ENCODE peak calls at places on chromosomes 12 and 14, in eight cellular contexts. B, W, K, Y, O, N, J and V are unnamed samples.
A peak's percentile ranks its signal among the peaks of the same experiment; 100 is the strongest.

GRCh38 chr12:75613981-75614380 is 102.6 kb upstream of the KRR1 start:
- DNase-seq in N (no peak), O (no peak), Y (peak; percentile 19), W (no peak), K (no peak), B (no peak), J (no peak), V (no peak)

GRCh38 chr14:55383541-55384140 is 28.0 kb downstream of the ATG14 start:
- DNase-seq in Y (no peak), K (no peak), W (no peak), B (no peak), O (no peak), J (no peak), N (no peak), V (no peak)

GRCh38 chr12:87092421-87092820 is 836.2 kb upstream of the MGAT4C start:
- DNase-seq in O (no peak), N (no peak), Y (no peak), K (no peak), J (no peak), B (no peak), W (no peak), V (no peak)

GRCh38 chr12:107223816-107224215 is 130.5 kb upstream of the CRY1 start:
- DNase-seq in B (peak; percentile 51), Y (no peak), K (no peak), J (no peak), O (no peak), W (no peak), N (no peak), V (no peak)

GRCh38 chr12:51530208-51530607 is 60.8 kb upstream of the SCN8A start:
- DNase-seq in K (no peak), N (no peak), W (no peak), O (no peak), Y (no peak), J (no peak), B (no peak), V (no peak)

GRCh38 chr14:105536051-105536450 is 9.7 kb downstream of the TMEM121 start:
- DNase-seq in K (no peak), N (no peak), W (no peak), B (no peak), J (no peak), Y (no peak), O (no peak), V (no peak)

GRCh38 chr14:104989951-104990303 is 4.3 kb downstream of the CLBA1 start:
- DNase-seq in K (no peak), Y (no peak), N (no peak), J (no peak), O (no peak), W (no peak), B (no peak), V (no peak)

GRCh38 chr12:113220593-113221180 is 577 bp upstream of the TPCN1 start:
- DNase-seq in Y (no peak), N (no peak), K (no peak), O (no peak), B (no peak), J (no peak), W (no peak), V (peak; percentile 13)

GRCh38 chr14:91453744-91454143 is 36.1 kb upstream of the CCDC88C start:
- DNase-seq in K (no peak), Y (no peak), N (no peak), B (no peak), J (no peak), O (no peak), W (no peak), V (no peak)

GRCh38 chr14:101019974-101020710 is 116.6 kb upstream of the RTL1 start:
- DNase-seq in Y (no peak), B (no peak), N (no peak), K (no peak), J (no peak), W (no peak), O (no peak), V (no peak)

GRCh38 chr12:56955631-56956256 is 1.7 kb downstream of the RDH16 start:
- DNase-seq in K (no peak), O (no peak), J (no peak), W (no peak), B (peak; percentile 22), N (no peak), Y (peak; percentile 46), V (no peak)

GRCh38 chr12:123962530-123962929 is 10.1 kb downstream of the CCDC92 start:
- DNase-seq in K (no peak), W (no peak), B (no peak), N (no peak), Y (no peak), O (no peak), J (no peak), V (peak; percentile 32)

GRCh38 chr12:47216150-47216677 is 136.5 kb upstream of the AMIGO2 start:
- DNase-seq in J (no peak), K (peak; percentile 58), Y (no peak), W (no peak), O (no peak), B (no peak), N (no peak), V (no peak)

GRCh38 chr12:132886529-132887477 is 602 bp downstream of the CHFR start:
- DNase-seq in W (no peak), K (no peak), Y (peak; percentile 6), B (peak; percentile 4), N (no peak), O (no peak), J (no peak), V (peak; percentile 7)

GRCh38 chr12:49537709-49538601 is 875 bp upstream of the KCNH3 start:
- DNase-seq in N (no peak), J (no peak), B (no peak), Y (no peak), O (no peak), W (peak; percentile 21), K (peak; percentile 41), V (no peak)

GRCh38 chr14:97061198-97061597 is 264.0 kb downstream of the VRK1 start:
- DNase-seq in O (no peak), Y (no peak), W (no peak), J (no peak), N (no peak), B (no peak), K (no peak), V (no peak)

GRCh38 chr14:76715102-76715926 is 46.0 kb upstream of the VASH1 start:
- DNase-seq in K (no peak), B (no peak), W (peak; percentile 23), O (no peak), J (no peak), N (no peak), Y (no peak), V (no peak)

GRCh38 chr12:103043531-103044445 is 86.3 kb downstream of the ASCL1 start:
- DNase-seq in J (peak; percentile 3), B (no peak), O (no peak), Y (no peak), N (no peak), K (no peak), W (no peak), V (no peak)

GRCh38 chr14:61555056-61555838 is 140.1 kb upstream of the HIF1A start:
- DNase-seq in O (no peak), B (peak; percentile 75), J (no peak), N (no peak), Y (peak; percentile 81), W (no peak), K (no peak), V (peak; percentile 44)

GRCh38 chr12:60148831-60149230 is 553.0 kb downstream of the SLC16A7 start:
- DNase-seq in O (peak; percentile 53), N (peak; percentile 58), Y (peak; percentile 92), B (peak; percentile 87), K (no peak), J (peak; percentile 69), W (no peak), V (peak; percentile 74)

GRCh38 chr12:128339121-128339520 is 72.2 kb downstream of the TMEM132C start:
- DNase-seq in O (no peak), W (peak; percentile 22), B (no peak), N (no peak), Y (no peak), K (no peak), J (no peak), V (peak; percentile 8)

GRCh38 chr12:27463826-27464554 is 17.5 kb downstream of the SMCO2 start:
- DNase-seq in Y (no peak), N (no peak), B (peak; percentile 42), W (no peak), J (no peak), O (no peak), K (no peak), V (no peak)

GRCh38 chr14:33777651-33778050 is 173.2 kb downstream of the EGLN3 start:
- DNase-seq in O (no peak), J (no peak), W (no peak), Y (peak; percentile 5), B (no peak), K (no peak), N (peak; percentile 6), V (no peak)

GRCh38 chr14:103091041-103091882 is 3.3 kb upstream of the EXOC3L4 start:
- DNase-seq in Y (no peak), W (no peak), N (no peak), O (no peak), J (peak; percentile 60), K (peak; percentile 73), B (peak; percentile 47), V (no peak)

GRCh38 chr12:49049566-49050224 is 10.9 kb downstream of the KMT2D start:
- DNase-seq in O (no peak), N (no peak), Y (no peak), K (no peak), J (peak; percentile 88), B (peak; percentile 76), W (no peak), V (peak; percentile 75)

GRCh38 chr14:22915886-22916521 is 2.9 kb downstream of the RBM23 start:
- DNase-seq in K (no peak), N (no peak), W (no peak), Y (no peak), B (no peak), J (no peak), O (no peak), V (no peak)

GRCh38 chr12:44525806-44526654 is 350.1 kb downstream of the NELL2 start:
- DNase-seq in B (no peak), O (no peak), J (no peak), W (no peak), Y (no peak), N (no peak), K (no peak), V (no peak)

GRCh38 chr14:63435838-63436237 is 107.3 kb downstream of the PPP2R5E start:
- DNase-seq in J (no peak), Y (no peak), W (no peak), K (no peak), O (peak; percentile 19), N (peak; percentile 15), B (peak; percentile 92), V (peak; percentile 52)

GRCh38 chr12:58757422-58757821 is 162.9 kb downstream of the LRIG3 start:
- DNase-seq in K (no peak), J (peak; percentile 26), W (no peak), N (peak; percentile 87), Y (peak; percentile 9), B (peak; percentile 98), O (peak; percentile 84), V (peak; percentile 92)

GRCh38 chr12:121784460-121784859 is 9.0 kb downstream of the RHOF start:
- DNase-seq in J (peak; percentile 79), Y (peak; percentile 96), W (no peak), O (peak; percentile 72), N (peak; percentile 56), K (no peak), B (peak; percentile 93), V (peak; percentile 74)

GRCh38 chr12:1525858-1526257 is 68.5 kb downstream of the FBXL14 start:
- DNase-seq in J (no peak), O (no peak), B (no peak), N (no peak), Y (no peak), K (no peak), W (no peak), V (no peak)

GRCh38 chr12:12722351-12723146 is 5.4 kb downstream of the CDKN1B start:
- DNase-seq in O (no peak), K (no peak), J (peak; percentile 75), N (no peak), B (peak; percentile 53), Y (peak; percentile 70), W (peak; percentile 35), V (peak; percentile 85)

GRCh38 chr14:50726372-50727107 is 58.4 kb upstream of the SAV1 start:
- DNase-seq in O (peak; percentile 82), Y (peak; percentile 73), N (peak; percentile 93), K (no peak), B (peak; percentile 89), W (no peak), J (peak; percentile 21), V (peak; percentile 83)

GRCh38 chr12:81205394-81205793 is 127.5 kb downstream of the ACSS3 start:
- DNase-seq in N (no peak), W (no peak), B (no peak), O (no peak), Y (no peak), K (no peak), J (no peak), V (no peak)